ENCODE peak calls at places on chromosomes 4 and X, in four cellular contexts. J is stimulated activated CD4-positive, alpha-beta T cell treated with anti-CD3 and anti-CD28 coated beads, Interleukin-4, amount 100 ng/mL, for 1 hour; C is SJSA1; N is heart left ventricle. S is an unnamed sample.

GRCh38 chr4:21802406-21802805 is 146.2 kb downstream of the KCNIP4 start:
- DNase-seq in J (no peak), C (peak), N (no peak), S (no peak)

GRCh38 chr4:156109943-156110925 is 156.6 kb upstream of the CTSO start:
- DNase-seq in N (peak), C (no peak), J (no peak), S (peak)

GRCh38 chr4:66555301-66555700 is 885.0 kb upstream of the EPHA5 start:
- DNase-seq in N (no peak), C (peak), J (no peak), S (no peak)

GRCh38 chr4:153987291-153987690 is 198.4 kb upstream of the SFRP2 start:
- DNase-seq in C (no peak), J (no peak), N (no peak), S (no peak)

GRCh38 chr4:1562371-1562770 is 121.7 kb downstream of the FAM53A start:
- DNase-seq in C (no peak), J (no peak), N (no peak), S (no peak)

GRCh38 chr4:2729533-2729875 is 26.6 kb downstream of the TNIP2 start:
- DNase-seq in N (no peak), C (no peak), J (no peak), S (no peak)

GRCh38 chr4:3385719-3386440 is 55.9 kb upstream of the HGFAC start:
- DNase-seq in C (peak), N (no peak), J (no peak), S (no peak)

GRCh38 chr4:8721621-8722020 is 129.1 kb downstream of the CPZ start:
- DNase-seq in N (no peak), C (no peak), J (no peak), S (no peak)

GRCh38 chr4:94978904-94979303 is 221.1 kb downstream of the BMPR1B start:
- DNase-seq in C (no peak), N (no peak), J (peak), S (no peak)

GRCh38 chr4:52423967-52424366 is 235.1 kb downstream of the USP46 start:
- DNase-seq in N (no peak), C (peak), J (no peak), S (no peak)

GRCh38 chr4:26402458-26402857 is 81.6 kb downstream of the RBPJ start:
- DNase-seq in C (no peak), J (no peak), N (no peak), S (no peak)

GRCh38 chrX:116378961-116379360 is 57.4 kb upstream of the SLC6A14 start:
- DNase-seq in N (no peak), C (no peak), J (no peak), S (no peak)

GRCh38 chr4:2487632-2488031 is 18.7 kb downstream of the RNF4 start:
- DNase-seq in N (no peak), J (no peak), C (no peak), S (no peak)

GRCh38 chr4:32135642-32136041 is 1415.5 kb downstream of the PCDH7 start:
- DNase-seq in J (no peak), N (no peak), C (no peak), S (no peak)

GRCh38 chr4:101252721-101253120 is 94.6 kb downstream of the PPP3CA start:
- DNase-seq in N (no peak), C (no peak), J (no peak), S (no peak)

GRCh38 chrX:81316163-81316562 is 114.3 kb downstream of the SH3BGRL start:
- DNase-seq in J (no peak), N (no peak), C (no peak), S (no peak)

GRCh38 chr4:154119317-154119716 is 330.4 kb upstream of the SFRP2 start:
- DNase-seq in J (no peak), N (no peak), C (no peak), S (no peak)

GRCh38 chr4:79042079-79042674 is 102.9 kb upstream of the PAQR3 start:
- DNase-seq in J (no peak), C (peak), N (no peak), S (peak)

GRCh38 chr4:55218041-55218440 is 92.6 kb upstream of the KDR start:
- DNase-seq in N (no peak), C (no peak), J (no peak), S (no peak)

GRCh38 chr4:112386051-112386450 is 88.9 kb downstream of the ALPK1 start:
- DNase-seq in N (no peak), J (no peak), C (no peak), S (no peak)

S was measured in A673.